ENCODE peak calls at places on chromosomes 2 and 18, in five cellular contexts. C is fibroblast of mammary gland, K is kidney, Z is nephron progenitor cell, S is WTC11. U is an unnamed sample.

GRCh38 chr2:124661558-124661957 is 636.5 kb downstream of the CNTNAP5 start:
- DNase-seq in C (no peak), Z (no peak), K (no peak), S (no peak), U (no peak)

GRCh38 chr18:39561136-39561535 is 1995.5 kb upstream of the CELF4 start:
- DNase-seq in Z (no peak), S (no peak), C (peak), K (no peak), U (no peak)

GRCh38 chr18:75324211-75324610 is 103.3 kb downstream of the SMIM21 start:
- DNase-seq in K (no peak), C (no peak), Z (no peak), S (no peak), U (no peak)

GRCh38 chr2:200662727-200663126 is 76.9 kb downstream of the AOX1 start:
- DNase-seq in S (no peak), K (no peak), Z (no peak), C (peak), U (peak)

GRCh38 chr2:62293490-62294212 is 97.7 kb downstream of the B3GNT2 start:
- DNase-seq in C (peak), K (peak), S (peak), Z (peak), U (peak)

GRCh38 chr2:232240896-232241295 is 137.7 kb upstream of the ALPP start:
- DNase-seq in C (no peak), Z (no peak), S (no peak), K (no peak), U (no peak)

GRCh38 chr2:45941758-45942738 is 290.6 kb downstream of the PRKCE start:
- DNase-seq in S (no peak), K (no peak), Z (no peak), C (peak), U (no peak)

GRCh38 chr2:23523651-23524260 is 138.8 kb downstream of the KLHL29 start:
- DNase-seq in C (peak), Z (peak), K (no peak), S (no peak), U (no peak)

GRCh38 chr2:131022731-131023130 is 70.5 kb downstream of the FAM168B start:
- DNase-seq in K (no peak), Z (no peak), C (no peak), S (no peak), U (no peak)

GRCh38 chr2:16861154-16861929 is 195.7 kb upstream of the CYRIA start:
- DNase-seq in S (no peak), K (no peak), Z (no peak), C (peak), U (no peak)

GRCh38 chr18:74951165-74951760 is 257.7 kb downstream of the PTGR3 start:
- DNase-seq in S (no peak), Z (no peak), K (peak), C (peak), U (peak)

GRCh38 chr2:23602113-23602512 is 217.1 kb downstream of the KLHL29 start:
- DNase-seq in S (no peak), C (peak), Z (no peak), K (peak), U (no peak)

GRCh38 chr18:79914614-79915160 is 36.8 kb downstream of the SLC66A2 start:
- DNase-seq in Z (no peak), K (peak), C (no peak), S (no peak), U (no peak)

GRCh38 chr2:229660951-229661350 is 53.4 kb downstream of the DNER start:
- DNase-seq in S (no peak), K (no peak), C (peak), Z (no peak), U (no peak)

DNA sequence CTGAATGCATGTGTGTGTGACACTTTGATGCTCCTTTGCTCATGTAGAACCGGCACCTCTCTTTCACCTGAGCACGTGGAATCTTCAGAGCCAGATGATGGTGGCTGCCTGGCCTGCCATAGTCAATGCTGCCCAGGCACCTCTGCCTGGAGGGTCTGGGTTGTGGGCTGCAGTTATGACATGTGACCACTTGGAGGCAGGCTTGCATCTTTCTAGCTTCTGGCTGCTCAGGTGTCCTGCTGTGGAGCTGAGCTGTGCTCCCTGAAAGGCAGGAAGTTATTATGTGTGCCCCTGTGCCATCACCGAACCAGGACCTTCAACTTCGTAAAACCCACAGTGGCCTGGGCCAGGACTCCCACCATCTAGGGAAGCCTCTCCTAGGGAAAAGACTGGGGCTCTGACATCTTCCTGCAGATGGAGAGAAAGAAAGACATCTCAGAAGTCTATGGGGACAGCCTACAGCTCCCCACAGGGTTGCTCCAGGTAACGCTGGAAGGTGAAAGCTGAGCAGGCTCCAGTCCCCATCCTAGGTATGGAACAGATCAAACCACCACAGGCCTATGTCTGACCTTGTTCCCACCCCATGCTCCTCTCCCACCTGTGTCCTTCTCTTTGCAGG is 30.2 kb downstream of the PSD4 start:
- DNase-seq in C (peak), S (peak), Z (peak), K (no peak), U (peak)
- TF ChIP-seq CTCF in C (peak), S (peak), Z (peak), K (peak), U (peak)

GRCh38 chr2:11584530-11585056 is 50.7 kb downstream of the GREB1 start:
- DNase-seq in C (no peak), S (no peak), K (peak), Z (no peak), U (no peak)
- TF ChIP-seq CTCF in C (no peak), S (no peak), K (no peak), Z (no peak), U (no peak)

DNA sequence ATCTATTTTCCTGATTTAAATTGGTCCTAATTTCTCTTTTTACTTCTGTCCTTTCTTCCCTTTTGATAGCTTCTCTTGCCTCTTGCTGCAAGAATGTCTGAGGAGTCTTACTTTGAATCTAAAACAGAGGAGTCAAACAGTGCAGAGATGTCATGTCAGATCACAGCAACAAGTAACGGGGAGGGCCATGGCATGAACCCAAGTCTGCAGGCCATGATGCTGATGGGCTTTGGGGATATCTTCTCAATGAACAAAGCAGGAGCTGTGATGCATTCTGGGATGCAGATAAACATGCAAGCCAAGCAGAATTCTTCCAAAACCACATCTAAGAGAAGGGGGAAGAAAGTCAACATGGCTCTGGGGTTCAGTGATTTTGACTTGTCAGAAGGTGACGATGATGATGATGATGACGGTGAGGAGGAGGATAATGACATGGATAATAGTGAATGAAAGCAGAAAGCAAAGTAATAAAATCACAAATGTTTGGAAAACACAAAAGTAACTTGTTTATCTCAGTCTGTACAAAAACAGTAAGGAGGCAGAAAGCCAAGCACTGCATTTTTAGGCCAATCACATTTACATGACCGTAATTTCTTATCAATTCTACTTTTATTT is 133.5 kb upstream of the CDCA7 start:
- DNase-seq in S (no peak), C (no peak), K (no peak), Z (no peak), U (no peak)
- TF ChIP-seq CTCF in S (no peak), C (no peak), K (no peak), Z (no peak), U (no peak)

GRCh38 chr2:182240862-182241371 is 185.9 kb downstream of the PDE1A start:
- DNase-seq in S (peak), C (peak), Z (peak), K (no peak), U (peak)
- TF ChIP-seq CTCF in S (no peak), C (peak), Z (peak), K (peak), U (peak)

GRCh38 chr2:31810200-31810917 is 200.4 kb downstream of the MEMO1 start:
- DNase-seq in K (no peak), C (no peak), Z (no peak), S (no peak), U (no peak)

GRCh38 chr2:31813016-31813415 is 197.8 kb downstream of the MEMO1 start:
- DNase-seq in Z (no peak), C (no peak), S (no peak), K (no peak), U (no peak)

DNA sequence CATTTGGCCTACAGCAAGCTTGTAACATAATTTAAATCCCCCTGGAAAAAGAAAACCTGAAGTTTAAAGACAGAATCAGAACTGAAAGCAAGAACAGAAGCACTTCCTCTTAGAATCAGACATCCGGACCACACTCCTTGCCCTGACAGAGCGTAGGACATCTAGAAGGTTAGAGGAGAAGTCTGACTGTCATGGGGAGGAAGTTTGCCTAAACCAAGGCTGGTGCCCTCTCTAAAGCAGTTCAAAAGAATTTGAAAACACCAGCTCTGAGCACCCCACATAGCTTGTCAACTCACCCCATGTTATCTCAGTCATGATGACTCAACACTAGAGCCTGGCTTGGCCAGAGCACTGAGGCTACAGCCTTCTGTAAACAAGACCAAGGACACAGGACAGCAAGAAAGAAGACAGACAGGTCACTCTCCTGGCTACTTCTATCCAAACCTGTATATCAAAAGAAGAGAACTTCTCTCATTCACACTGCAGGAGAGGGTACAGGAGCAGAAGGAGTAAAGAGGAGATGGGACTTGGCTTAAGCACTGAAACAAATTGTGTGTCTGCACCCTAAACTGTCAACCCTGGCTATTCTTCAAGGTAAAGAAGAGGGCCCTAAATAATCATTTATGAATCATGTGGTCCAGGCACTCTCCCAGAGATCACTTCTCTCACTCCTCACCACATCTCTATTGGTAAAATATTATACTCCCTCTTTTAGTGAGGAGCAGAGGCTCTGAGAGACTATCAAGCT is 198.6 kb downstream of the MEMO1 start:
- DNase-seq in S (no peak), Z (no peak), K (no peak), C (peak), U (no peak)
- TF ChIP-seq CTCF in S (no peak), Z (no peak), K (no peak), C (no peak), U (no peak)

GRCh38 chr2:95380731-95381130 is 21.8 kb upstream of the FAHD2A start:
- DNase-seq in K (no peak), Z (no peak), S (no peak), C (no peak), U (no peak)

GRCh38 chr2:95381212-95382127 is 21.0 kb upstream of the FAHD2A start:
- DNase-seq in K (no peak), C (no peak), S (no peak), Z (no peak), U (no peak)

GRCh38 chr2:95380280-95380679 is 22.2 kb upstream of the FAHD2A start:
- DNase-seq in K (no peak), C (no peak), S (no peak), Z (no peak), U (no peak)

GRCh38 chr2:95377724-95378123 is 24.8 kb upstream of the FAHD2A start:
- DNase-seq in Z (no peak), S (no peak), C (no peak), K (no peak), U (no peak)

DNA sequence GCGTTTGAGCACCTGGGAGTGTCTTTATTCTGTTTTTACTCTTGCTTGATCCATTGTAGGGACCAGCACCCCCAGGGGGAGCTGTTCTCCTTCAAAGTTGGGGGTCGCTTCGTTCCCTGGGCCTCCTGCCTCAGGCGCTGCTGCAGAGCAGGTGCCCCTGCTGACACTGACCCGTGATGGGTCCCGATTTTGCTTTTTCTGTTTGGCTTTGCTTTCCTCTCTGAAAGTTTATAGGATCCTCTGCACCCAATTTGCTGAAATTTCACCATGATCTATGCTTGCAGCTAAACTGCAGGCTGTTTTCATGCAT is 22.9 kb upstream of the FAHD2A start:
- DNase-seq in S (peak), Z (no peak), C (no peak), K (no peak), U (no peak)
- TF ChIP-seq CTCF in S (peak), Z (no peak), C (peak), K (no peak), U (no peak)

GRCh38 chr18:70452501-70452900 is 163.7 kb downstream of the SOCS6 start:
- DNase-seq in Z (peak), C (no peak), S (no peak), K (no peak), U (no peak)
- TF ChIP-seq CTCF in Z (no peak), C (no peak), S (no peak), K (no peak), U (no peak)

GRCh38 chr2:240577281-240578109 is 9.0 kb upstream of the CAPN10 start:
- DNase-seq in K (no peak), S (no peak), C (no peak), Z (no peak), U (no peak)
- TF ChIP-seq CTCF in K (no peak), S (no peak), C (no peak), Z (no peak), U (no peak)

GRCh38 chr2:63544017-63544627 is 44.2 kb downstream of the WDPCP start:
- DNase-seq in S (no peak), K (no peak), C (peak), Z (no peak), U (no peak)
- TF ChIP-seq CTCF in S (no peak), K (peak), C (peak), Z (peak), U (no peak)

GRCh38 chr2:109321570-109321969 is 192.6 kb downstream of the SH3RF3 start:
- DNase-seq in C (peak), K (no peak), S (no peak), Z (no peak), U (no peak)
- TF ChIP-seq CTCF in C (peak), K (no peak), S (no peak), Z (no peak), U (no peak)